ENCODE peak calls at places on chromosome 1, in seven cellular contexts. T is lung microvascular endothelial cell; D is heart left ventricle; C is NCI-H748 treated with DMSO at 0.1 percent for 48 hours; K is activated T-cell treated with anti-CD3 and anti-CD28 coated beads for 1 hour; N is activated naive CD4-positive, alpha-beta T cell treated with anti-CD3 and anti-CD28 coated beads, Interleukin-2, amount 10 ng/mL, durations not matched to agents 7 days and 5 days; U is naive thymus-derived CD8-positive, alpha-beta T cell. I is an unnamed sample.

GRCh38 chr1:221011145-221011544 is 131.9 kb downstream of the HLX start:
- DNase-seq in U (no peak), K (no peak), N (no peak), D (peak), T (no peak), C (no peak), I (no peak)

GRCh38 chr1:229716064-229716463 is 90.0 kb downstream of the URB2 start:
- DNase-seq in K (no peak), D (no peak), N (no peak), U (no peak), T (no peak), C (no peak), I (no peak)

GRCh38 chr1:186155594-186155993 is 219.5 kb downstream of the TPR start:
- DNase-seq in K (no peak), C (no peak), N (no peak), T (peak), D (no peak), U (no peak), I (peak)

GRCh38 chr1:156528875-156529425 is 28.4 kb upstream of the MEF2D start:
- DNase-seq in T (no peak), N (no peak), K (no peak), C (no peak), U (no peak), D (no peak), I (no peak)

GRCh38 chr1:53526451-53527101 is 67.4 kb downstream of the DMRTB1 start:
- DNase-seq in U (no peak), C (no peak), T (no peak), K (no peak), D (peak), N (no peak), I (no peak)

GRCh38 chr1:43229831-43230780 is 39.7 kb upstream of the TMEM125 start:
- DNase-seq in K (no peak), D (no peak), N (no peak), T (no peak), C (no peak), U (no peak), I (no peak)

GRCh38 chr1:195097316-195097715 is 1510.9 kb downstream of the KCNT2 start:
- DNase-seq in U (no peak), C (no peak), T (no peak), N (peak), D (no peak), K (no peak), I (no peak)

GRCh38 chr1:218294531-218294930 is 9.4 kb downstream of the RRP15 start:
- DNase-seq in T (no peak), C (no peak), N (no peak), U (no peak), K (no peak), D (no peak), I (no peak)

GRCh38 chr1:14894811-14895524 is 258.6 kb upstream of the TMEM51 start:
- DNase-seq in C (no peak), D (no peak), T (no peak), K (no peak), U (no peak), N (no peak), I (no peak)

GRCh38 chr1:54649130-54649898 is 7.7 kb downstream of the MROH7 start:
- DNase-seq in U (no peak), C (no peak), K (no peak), N (no peak), T (no peak), D (no peak), I (no peak)

GRCh38 chr1:200979574-200980451 is 43.7 kb downstream of the KIF21B start:
- DNase-seq in U (peak), T (peak), D (no peak), C (no peak), N (peak), K (peak), I (no peak)

GRCh38 chr1:237717121-237717520 is 173.6 kb downstream of the ZP4 start:
- DNase-seq in T (no peak), U (no peak), K (no peak), N (no peak), C (no peak), D (no peak), I (no peak)

GRCh38 chr1:221430133-221430960 is 311.5 kb downstream of the DUSP10 start:
- DNase-seq in N (no peak), T (no peak), C (no peak), U (no peak), K (no peak), D (no peak), I (no peak)

GRCh38 chr1:177163844-177164379 is 600 bp downstream of the ASTN1 start:
- DNase-seq in N (no peak), U (no peak), C (no peak), D (no peak), K (no peak), T (no peak), I (no peak)

GRCh38 chr1:248871837-248872401 is 13.0 kb upstream of the ZNF692 start:
- DNase-seq in T (no peak), U (no peak), N (no peak), D (no peak), K (no peak), C (no peak), I (no peak)

GRCh38 chr1:228207381-228207810 is 448 bp upstream of the OBSCN start:
- DNase-seq in T (no peak), C (no peak), U (no peak), K (no peak), N (no peak), D (no peak), I (no peak)

GRCh38 chr1:38046884-38047602 is 450 bp upstream of the POU3F1 start:
- DNase-seq in U (peak), C (peak), N (peak), T (peak), K (peak), D (peak), I (peak)

GRCh38 chr1:15382601-15383518 is 26.8 kb upstream of the EFHD2 start:
- DNase-seq in D (no peak), N (no peak), K (no peak), U (no peak), T (no peak), C (no peak), I (no peak)

GRCh38 chr1:207962716-207963428 is 51.9 kb upstream of the CD34 start:
- DNase-seq in T (peak), C (no peak), N (no peak), D (peak), K (peak), U (no peak), I (peak)

GRCh38 chr1:9942399-9942938 is 722 bp downstream of the LZIC start:
- DNase-seq in N (peak), K (no peak), T (peak), D (no peak), U (peak), C (peak), I (peak)

GRCh38 chr1:156433602-156434001 is 64.6 kb downstream of the RHBG start:
- DNase-seq in U (no peak), T (no peak), D (no peak), N (no peak), C (no peak), K (no peak), I (no peak)

GRCh38 chr1:17004466-17005364 is 7.0 kb downstream of the ATP13A2 start:
- DNase-seq in T (no peak), K (no peak), C (no peak), U (no peak), D (no peak), N (no peak), I (no peak)

GRCh38 chr1:164664127-164664526 is 105.1 kb downstream of the PBX1 start:
- DNase-seq in N (no peak), U (no peak), T (no peak), K (no peak), D (no peak), C (no peak), I (no peak)

GRCh38 chr1:156896490-156897033 is 3.0 kb downstream of the PEAR1 start:
- DNase-seq in N (no peak), D (peak), U (no peak), C (no peak), K (no peak), T (peak), I (no peak)

GRCh38 chr1:156805766-156806511 is 10.7 kb downstream of the SH2D2A start:
- DNase-seq in C (no peak), T (peak), D (peak), N (no peak), K (no peak), U (no peak), I (no peak)

GRCh38 chr1:234771642-234772344 is 161.8 kb upstream of the IRF2BP2 start:
- DNase-seq in C (no peak), T (no peak), D (no peak), K (no peak), U (no peak), N (no peak), I (no peak)

GRCh38 chr1:201511925-201512539 is 5.1 kb upstream of the CSRP1 start:
- DNase-seq in T (peak), K (no peak), C (no peak), N (no peak), U (no peak), D (peak), I (peak)